ENCODE peak calls at places on chromosomes 3 and 15, in ten cellular contexts. J is adrenal gland, D is cardiac fibroblast, N is astrocyte of the cerebellum, X is AG10803, E is AG04450, O is OCI-LY7, I is Panc1, P is dorsolateral prefrontal cortex, T is fibroblast of mammary gland. V is an unnamed sample.

GRCh38 chr3:139588450-139588849 is 48.9 kb upstream of the RBP1 start:
- DNase-seq in J (no peak), D (no peak), N (no peak), X (no peak), E (no peak), O (no peak), I (no peak), P (no peak), T (no peak), V (no peak)

GRCh38 chr3:58574682-58575081 is 2.5 kb downstream of the FAM107A start:
- DNase-seq in J (no peak), D (no peak), N (no peak), X (no peak), E (no peak), O (no peak), I (no peak), P (no peak), T (no peak), V (no peak)

GRCh38 chr3:64238971-64239667 is 13.9 kb upstream of the PRICKLE2 start:
- DNase-seq in J (peak), D (peak), N (peak), X (peak), E (peak), O (no peak), I (no peak), P (peak), T (peak), V (peak)

GRCh38 chr15:63381301-63382192 is at the start of gene CA12:
- DNase-seq in J (no peak), D (peak), N (no peak), X (no peak), E (no peak), O (no peak), I (no peak), P (peak), T (peak), V (no peak)

GRCh38 chr15:90305932-90306331 is 40.5 kb downstream of the NGRN start:
- DNase-seq in J (no peak), D (no peak), N (no peak), X (peak), E (no peak), O (no peak), I (no peak), P (no peak), T (peak), V (no peak)

GRCh38 chr15:42845581-42845980 is 75.0 kb downstream of the TTBK2 start:
- DNase-seq in J (no peak), D (no peak), N (no peak), X (no peak), E (no peak), O (no peak), I (peak), P (no peak), T (no peak), V (no peak)

GRCh38 chr15:69876030-69876429 is 221.7 kb downstream of the TLE3 start:
- DNase-seq in J (no peak), D (peak), N (no peak), X (no peak), E (no peak), O (no peak), I (no peak), P (no peak), T (no peak), V (no peak)

GRCh38 chr15:101168898-101169297 is 83.0 kb downstream of the CHSY1 start:
- DNase-seq in J (no peak), D (no peak), N (no peak), X (no peak), E (no peak), O (no peak), I (no peak), P (no peak), T (no peak), V (no peak)

GRCh38 chr3:59775781-59776270 is 726.0 kb upstream of the CFAP20DC start:
- DNase-seq in J (no peak), D (no peak), N (no peak), X (no peak), E (no peak), O (no peak), I (no peak), P (no peak), T (no peak), V (no peak)

GRCh38 chr3:195095035-195095703 is 175.8 kb downstream of the XXYLT1 start:
- DNase-seq in J (no peak), D (no peak), N (no peak), X (no peak), E (no peak), O (peak), I (no peak), P (peak), T (no peak), V (no peak)

GRCh38 chr3:17967111-17967510 is 224.7 kb upstream of the TBC1D5 start:
- DNase-seq in J (no peak), D (no peak), N (no peak), X (no peak), E (no peak), O (no peak), I (no peak), P (peak), T (no peak), V (no peak)

GRCh38 chr3:39132096-39133092 is 21.0 kb downstream of the CSRNP1 start:
- DNase-seq in J (no peak), D (no peak), N (no peak), X (no peak), E (no peak), O (no peak), I (no peak), P (no peak), T (no peak), V (no peak)

GRCh38 chr15:43229977-43230376 is 9.2 kb upstream of the EPB42 start:
- DNase-seq in J (no peak), D (no peak), N (no peak), X (no peak), E (no peak), O (no peak), I (no peak), P (no peak), T (no peak), V (no peak)

GRCh38 chr3:53244281-53244680 is 11.5 kb downstream of the TKT start:
- DNase-seq in J (no peak), D (no peak), N (no peak), X (no peak), E (no peak), O (no peak), I (no peak), P (no peak), T (no peak), V (no peak)

GRCh38 chr15:76993114-76993715 is 1.7 kb upstream of the PSTPIP1 start:
- DNase-seq in J (no peak), D (no peak), N (no peak), X (no peak), E (no peak), O (no peak), I (no peak), P (peak), T (no peak), V (no peak)

GRCh38 chr3:33075996-33076395 is 20.9 kb downstream of the GLB1 start:
- DNase-seq in J (peak), D (peak), N (no peak), X (peak), E (no peak), O (no peak), I (no peak), P (no peak), T (peak), V (no peak)

GRCh38 chr15:100334456-100334855 is 7.3 kb downstream of the ADAMTS17 start:
- DNase-seq in J (no peak), D (no peak), N (no peak), X (no peak), E (no peak), O (no peak), I (no peak), P (no peak), T (no peak), V (no peak)

GRCh38 chr3:60080648-60081047 is 1030.8 kb upstream of the CFAP20DC start:
- DNase-seq in J (no peak), D (no peak), N (no peak), X (no peak), E (no peak), O (peak), I (no peak), P (no peak), T (no peak), V (no peak)

GRCh38 chr3:14791343-14791945 is 27.3 kb upstream of the FGD5 start:
- DNase-seq in J (peak), D (peak), N (no peak), X (peak), E (no peak), O (peak), I (peak), P (peak), T (peak), V (no peak)

GRCh38 chr15:57919754-57920153 is 145.8 kb downstream of the ALDH1A2 start:
- DNase-seq in J (no peak), D (no peak), N (no peak), X (no peak), E (no peak), O (no peak), I (no peak), P (no peak), T (peak), V (no peak)

GRCh38 chr15:33215941-33216872 is 21.7 kb upstream of the FMN1 start:
- DNase-seq in J (no peak), D (peak), N (no peak), X (peak), E (no peak), O (peak), I (no peak), P (no peak), T (peak), V (no peak)

GRCh38 chr3:132486086-132486485 is 68.8 kb downstream of the DNAJC13 start:
- DNase-seq in J (no peak), D (peak), N (no peak), X (peak), E (no peak), O (no peak), I (no peak), P (no peak), T (peak), V (peak)

GRCh38 chr15:77030042-77030927 is 35.4 kb downstream of the PSTPIP1 start:
- DNase-seq in J (peak), D (no peak), N (no peak), X (no peak), E (no peak), O (no peak), I (no peak), P (peak), T (no peak), V (no peak)

GRCh38 chr15:27884726-27885125 is 214.4 kb downstream of the OCA2 start:
- DNase-seq in J (no peak), D (no peak), N (no peak), X (no peak), E (no peak), O (no peak), I (no peak), P (no peak), T (no peak), V (no peak)

GRCh38 chr3:94252316-94252715 is 189.5 kb downstream of the NSUN3 start:
- DNase-seq in J (no peak), D (no peak), N (no peak), X (no peak), E (no peak), O (no peak), I (no peak), P (no peak), T (no peak), V (no peak)

GRCh38 chr15:60591491-60592385 is 112.8 kb upstream of the ICE2 start:
- DNase-seq in J (peak), D (peak), N (no peak), X (peak), E (no peak), O (peak), I (no peak), P (peak), T (no peak), V (no peak)

GRCh38 chr3:29718661-29719065 is 437.8 kb downstream of the RBMS3 start:
- DNase-seq in J (no peak), D (peak), N (no peak), X (peak), E (no peak), O (no peak), I (no peak), P (no peak), T (no peak), V (no peak)

GRCh38 chr3:108092556-108092955 is 1.7 kb upstream of the CD47 start:
- DNase-seq in J (no peak), D (no peak), N (no peak), X (no peak), E (no peak), O (no peak), I (no peak), P (no peak), T (no peak), V (no peak)

GRCh38 chr3:38267689-38268477 is 2.3 kb downstream of the SLC22A13 start:
- DNase-seq in J (no peak), D (no peak), N (no peak), X (no peak), E (no peak), O (no peak), I (no peak), P (no peak), T (no peak), V (no peak)

GRCh38 chr3:47421741-47422649 is 41.2 kb downstream of the PTPN23 start:
- DNase-seq in J (peak), D (peak), N (no peak), X (peak), E (no peak), O (no peak), I (no peak), P (no peak), T (peak), V (no peak)

DNA sequence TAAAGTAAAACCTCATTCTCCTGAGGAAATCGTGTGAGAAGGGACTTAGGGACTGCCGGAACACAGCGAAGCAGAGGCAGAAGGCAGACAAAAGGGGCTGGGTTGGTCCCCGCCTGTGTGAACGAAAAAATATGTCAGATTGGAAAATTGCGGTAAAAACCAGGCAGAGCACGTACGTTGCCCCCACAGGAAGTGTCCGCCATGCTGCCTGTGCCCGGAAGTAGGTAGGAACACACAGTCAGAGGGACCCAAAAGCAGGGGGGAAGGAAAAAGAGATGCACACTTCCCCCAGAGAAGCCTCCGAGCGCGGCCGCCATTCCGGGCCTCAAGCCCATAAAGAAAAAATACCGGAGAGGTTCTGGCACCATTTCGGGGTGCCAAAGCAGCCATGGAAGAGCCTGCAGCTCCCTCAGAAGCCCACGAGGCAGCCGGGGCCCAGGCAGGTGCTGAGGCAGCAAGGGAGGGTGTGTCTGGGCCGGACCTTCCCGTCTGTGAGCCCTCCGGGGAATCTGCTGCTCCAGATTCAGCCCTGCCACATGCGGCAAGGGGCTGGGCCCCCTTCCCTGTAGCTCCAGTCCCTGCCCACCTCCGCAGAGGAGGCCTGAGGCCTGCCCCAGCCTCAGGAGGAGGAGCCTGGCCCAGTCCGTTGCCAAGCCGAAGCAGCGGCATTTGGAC is at the start of gene MKRN3:
- DNase-seq in J (no peak), D (peak), N (peak), X (peak), E (peak), O (no peak), I (peak), P (peak), T (no peak), V (no peak)
- H3K4me3 ChIP-seq in J (no peak), D (peak), N (peak), X (peak), E (peak), O (no peak), I (peak), P (peak), T (no peak), V (peak)

GRCh38 chr3:69066121-69066520 is 14.0 kb upstream of the TMF1 start:
- DNase-seq in J (no peak), D (no peak), N (no peak), X (no peak), E (no peak), O (no peak), I (no peak), P (no peak), T (no peak), V (no peak)

GRCh38 chr3:69058947-69059224 is 6.8 kb upstream of the TMF1 start:
- DNase-seq in J (no peak), D (no peak), N (no peak), X (no peak), E (no peak), O (no peak), I (no peak), P (no peak), T (no peak), V (no peak)

GRCh38 chr3:69065318-69065964 is 13.3 kb upstream of the TMF1 start:
- DNase-seq in J (no peak), D (no peak), N (no peak), X (no peak), E (no peak), O (no peak), I (no peak), P (no peak), T (no peak), V (no peak)

GRCh38 chr3:69059688-69060087 is 7.6 kb upstream of the TMF1 start:
- DNase-seq in J (no peak), D (no peak), N (no peak), X (no peak), E (no peak), O (no peak), I (no peak), P (no peak), T (no peak), V (no peak)

GRCh38 chr3:69063636-69064035 is 11.5 kb upstream of the TMF1 start:
- DNase-seq in J (no peak), D (no peak), N (no peak), X (no peak), E (no peak), O (no peak), I (no peak), P (no peak), T (no peak), V (no peak)
- TF ChIP-seq CTCF in J (no peak), D (no peak), N (no peak), X (no peak), E (no peak), O (no peak), I (no peak), P (no peak), T (no peak), V (no peak)

DNA sequence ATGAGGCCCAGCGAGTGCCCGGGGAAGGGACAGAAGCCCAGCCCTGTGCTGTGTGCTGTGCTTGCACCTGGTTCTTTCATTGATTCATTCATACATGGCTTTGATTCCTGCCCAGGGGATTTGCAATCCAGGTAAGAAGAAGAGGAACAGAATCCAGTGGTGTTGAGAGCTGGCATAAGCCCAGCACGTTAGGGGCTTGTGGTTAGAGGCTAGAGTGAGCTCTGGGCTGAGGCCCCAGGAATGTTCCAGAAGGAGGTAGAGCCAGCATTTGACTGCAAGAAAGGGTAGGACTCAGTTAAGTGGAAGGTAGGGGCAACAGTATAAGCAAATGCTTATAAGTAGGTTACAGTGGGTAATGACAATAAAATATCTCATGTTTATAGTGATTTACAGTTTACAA is 2.3 kb downstream of the VWA5B2 start:
- DNase-seq in J (no peak), D (no peak), N (no peak), X (no peak), E (no peak), O (no peak), I (no peak), P (no peak), T (no peak), V (no peak)
- H3K4me3 ChIP-seq in J (no peak), D (no peak), N (no peak), X (no peak), E (no peak), O (no peak), I (no peak), P (no peak), T (no peak), V (no peak)

GRCh38 chr15:52309154-52309548 is 13.5 kb upstream of the MYO5C start:
- DNase-seq in J (no peak), D (no peak), N (no peak), X (no peak), E (no peak), O (peak), I (no peak), P (no peak), T (peak), V (no peak)
- TF ChIP-seq CTCF in J (no peak), D (no peak), N (no peak), X (no peak), E (no peak), O (no peak), I (no peak), P (no peak), T (no peak), V (no peak)

V was measured in BJ.